ENCODE peak calls at places on chromosome 17, in four cellular contexts. O is HEK293T, G is GM12878, I is K562. B is an unnamed sample.

GRCh38 chr17:69170377-69170776 is 28.7 kb upstream of the ABCA6 start:
- DNase-seq in G (no peak), I (peak), O (no peak), B (no peak)

GRCh38 chr17:66960623-66961022 is 3.9 kb upstream of the CACNG4 start:
- DNase-seq in O (no peak), I (no peak), G (no peak), B (no peak)

GRCh38 chr17:55843785-55844184 is 92.9 kb downstream of the PCTP start:
- DNase-seq in O (no peak), I (no peak), G (no peak), B (no peak)

GRCh38 chr17:32819035-32819434 is 57.9 kb downstream of the MYO1D start:
- DNase-seq in I (peak), G (no peak), O (no peak), B (no peak)

GRCh38 chr17:36994438-36994837 is 45.7 kb downstream of the AATF start:
- DNase-seq in I (no peak), O (no peak), G (no peak), B (no peak)

GRCh38 chr17:43401293-43401692 is 2.5 kb downstream of the ARL4D start:
- DNase-seq in O (no peak), I (no peak), G (no peak), B (no peak)

GRCh38 chr17:17935321-17936271 is 36.6 kb downstream of the TOM1L2 start:
- DNase-seq in I (no peak), O (no peak), G (no peak), B (peak)

GRCh38 chr17:3558603-3559269 is 1.1 kb upstream of the TRPV3 start:
- DNase-seq in O (no peak), G (peak), I (no peak), B (no peak)

GRCh38 chr17:6456914-6457687 is 12.8 kb downstream of the PIMREG start:
- DNase-seq in G (no peak), O (no peak), I (peak), B (peak)

GRCh38 chr17:71530227-71530626 is 590.6 kb upstream of the SOX9 start:
- DNase-seq in O (no peak), G (no peak), I (no peak), B (no peak)

GRCh38 chr17:69059458-69060205 is 1.1 kb downstream of the ABCA9 start:
- DNase-seq in O (no peak), G (no peak), I (no peak), B (no peak)

GRCh38 chr17:33106525-33107162 is 115.0 kb downstream of the SPACA3 start:
- DNase-seq in O (no peak), G (no peak), I (no peak), B (no peak)

GRCh38 chr17:76922967-76923366 is 54.8 kb downstream of the MGAT5B start:
- DNase-seq in O (no peak), I (no peak), G (no peak), B (no peak)

GRCh38 chr17:49557204-49558024 is 18.3 kb upstream of the NXPH3 start:
- DNase-seq in I (peak), G (no peak), O (peak), B (peak)

GRCh38 chr17:263271-263670 is 81.8 kb upstream of the DOC2B start:
- DNase-seq in G (no peak), I (no peak), O (no peak), B (no peak)

GRCh38 chr17:4696432-4696796 is 7.5 kb downstream of the PELP1 start:
- DNase-seq in G (peak), I (no peak), O (no peak), B (no peak)

GRCh38 chr17:46770818-46771600 is 47.5 kb downstream of the WNT3 start:
- DNase-seq in G (no peak), I (peak), O (peak), B (peak)

GRCh38 chr17:41527076-41528023 is 758 bp downstream of the KRT19 start:
- DNase-seq in O (no peak), I (peak), G (no peak), B (no peak)

GRCh38 chr17:56679148-56679766 is 85.8 kb downstream of the NOG start:
- DNase-seq in G (no peak), O (peak), I (peak), B (peak)

GRCh38 chr17:2277430-2278170 is 26.0 kb downstream of the SMG6 start:
- DNase-seq in G (no peak), O (no peak), I (no peak), B (no peak)

GRCh38 chr17:2283302-2283701 is 20.3 kb downstream of the SMG6 start:
- DNase-seq in I (no peak), O (no peak), G (no peak), B (no peak)

GRCh38 chr17:2279707-2280106 is 23.9 kb downstream of the SMG6 start:
- DNase-seq in G (no peak), I (no peak), O (no peak), B (no peak)

GRCh38 chr17:2282297-2282873 is 21.2 kb downstream of the SMG6 start:
- DNase-seq in I (peak), O (peak), G (no peak), B (peak)
- TF ChIP-seq FOXK2 in I (peak), O (no peak), G (no peak), B (no peak)

GRCh38 chr17:81198826-81199481 is 23.8 kb downstream of the CEP131 start:
- DNase-seq in I (no peak), G (no peak), O (no peak), B (no peak)
- TF ChIP-seq FOXK2 in I (no peak), G (no peak), O (no peak), B (no peak)

GRCh38 chr17:83173997-83174858 is 94.8 kb downstream of the METRNL start:
- DNase-seq in O (no peak), G (no peak), I (no peak), B (peak)

GRCh38 chr17:83176956-83177583 is 97.7 kb downstream of the METRNL start:
- DNase-seq in G (no peak), I (no peak), O (no peak), B (no peak)

GRCh38 chr17:83174859-83175550 is 95.6 kb downstream of the METRNL start:
- DNase-seq in G (no peak), I (no peak), O (no peak), B (no peak)

GRCh38 chr17:83176272-83176955 is 97.0 kb downstream of the METRNL start:
- DNase-seq in I (no peak), O (no peak), G (no peak), B (no peak)

DNA sequence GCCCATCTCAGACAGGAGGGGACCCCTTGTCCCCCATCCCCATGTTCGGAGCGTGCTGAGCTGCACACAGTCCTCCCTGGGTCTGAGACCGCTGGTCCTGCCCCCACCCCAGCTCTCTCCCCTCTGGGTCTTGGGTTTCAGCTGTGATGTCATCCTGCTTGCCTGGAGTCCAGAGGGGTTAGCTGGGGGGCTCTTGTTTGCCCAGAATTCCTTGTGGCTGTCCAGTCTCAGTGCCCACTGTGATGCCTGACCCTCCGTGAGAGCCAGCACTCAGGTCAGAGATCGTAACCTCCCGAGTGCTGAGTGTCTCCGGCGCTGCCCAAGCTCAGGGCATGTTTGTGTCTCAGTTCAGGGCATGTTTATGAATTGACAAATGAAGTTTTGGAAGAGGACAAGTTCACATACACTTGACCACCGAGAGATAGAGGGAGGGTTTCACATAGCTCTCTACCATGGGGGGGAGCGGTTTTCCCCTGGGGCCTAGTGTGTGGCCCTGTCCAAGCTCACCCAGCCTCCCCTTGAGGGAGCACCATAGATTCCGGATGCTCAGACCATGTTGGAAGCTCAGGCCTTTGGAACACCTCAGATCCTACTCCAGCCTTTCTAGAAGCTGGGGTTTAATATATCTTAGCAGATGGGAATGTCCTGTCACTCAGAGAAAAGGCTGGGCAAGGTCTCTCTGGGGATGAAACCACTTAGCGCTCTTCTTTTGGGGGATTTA is 96.3 kb downstream of the METRNL start:
- DNase-seq in G (no peak), O (no peak), I (no peak), B (no peak)
- TF ChIP-seq FOXK2 in G (no peak), O (no peak), I (no peak), B (no peak)

DNA sequence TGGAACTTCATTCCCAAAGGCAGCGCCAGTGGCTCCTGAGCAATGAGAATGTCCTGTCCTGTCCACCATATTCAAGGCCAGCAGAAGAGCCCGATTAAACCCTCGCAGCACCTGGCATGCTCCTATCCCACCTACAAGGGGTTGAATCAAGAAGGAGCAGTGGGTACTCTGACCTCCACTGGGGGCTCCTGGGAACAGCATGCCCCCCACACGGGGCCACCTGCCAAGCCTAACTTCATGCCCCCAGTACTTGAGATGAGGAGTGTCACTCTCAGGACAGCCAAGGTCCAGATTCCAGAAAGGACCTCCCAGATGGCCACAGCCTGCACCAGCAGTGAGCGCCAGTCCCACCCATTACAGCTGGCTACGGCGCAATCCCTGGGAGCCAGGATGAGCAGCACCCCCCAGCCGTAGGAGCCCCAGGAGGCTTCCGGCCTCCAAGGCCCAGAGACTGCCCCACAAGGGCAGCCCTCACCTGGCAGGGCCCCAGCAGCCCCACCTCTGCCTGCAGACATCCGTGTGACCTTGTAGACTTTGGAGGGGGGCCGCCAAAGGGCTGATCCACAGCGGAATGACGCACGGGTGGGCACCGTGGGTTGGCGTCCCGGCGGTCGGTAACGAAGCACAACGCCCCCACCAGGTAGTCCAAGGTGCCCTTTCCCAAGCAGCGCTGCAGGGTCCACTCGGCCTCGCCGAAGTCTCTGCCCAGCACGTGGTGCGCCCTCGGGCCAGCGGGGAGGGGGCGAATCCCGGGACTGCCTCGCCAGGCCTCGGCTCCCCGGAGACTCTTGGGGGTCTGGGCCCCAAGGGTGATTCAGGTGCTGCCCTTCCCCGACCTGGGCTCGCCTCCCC is 1.0 kb upstream of the MPDU1 start:
- DNase-seq in I (no peak), G (no peak), O (no peak), B (no peak)
- TF ChIP-seq FOXK2 in I (no peak), G (no peak), O (no peak), B (no peak)

DNA sequence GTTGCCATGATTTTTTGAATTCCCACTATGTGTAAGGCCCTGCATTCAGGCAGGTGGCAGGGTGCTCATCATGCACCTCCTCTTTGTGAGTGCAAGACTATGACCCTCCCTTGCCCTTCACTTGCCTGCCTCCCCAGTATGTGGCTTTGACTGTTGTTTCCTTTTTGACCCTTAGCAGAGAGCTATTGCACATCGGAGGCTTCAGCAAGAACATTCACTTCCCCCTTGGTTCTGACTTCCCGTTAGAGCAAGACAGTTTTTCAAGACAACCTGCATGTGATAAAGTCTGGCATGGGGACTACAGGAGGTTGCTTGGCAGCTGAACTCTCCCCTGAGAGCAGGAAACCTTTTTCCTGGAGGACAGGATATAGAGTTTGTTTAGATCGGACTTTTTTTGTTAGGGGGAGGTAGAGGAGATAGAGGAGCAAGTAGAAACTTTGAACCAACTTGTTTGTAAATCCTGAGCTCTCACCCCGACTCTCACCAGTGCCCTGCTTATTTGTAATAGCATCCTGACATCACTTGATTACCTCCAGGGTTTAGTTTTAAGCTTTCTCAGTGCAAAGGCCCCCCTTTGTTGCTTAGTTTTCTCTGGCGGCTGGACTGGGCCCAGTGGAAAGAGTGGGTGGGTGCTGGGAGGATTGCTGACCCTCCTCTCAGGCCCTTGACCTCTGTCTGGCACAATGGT is 34.3 kb downstream of the LIMD2 start:
- DNase-seq in O (no peak), I (no peak), G (peak), B (no peak)
- TF ChIP-seq FOXK2 in O (no peak), I (no peak), G (no peak), B (no peak)

GRCh38 chr17:12047977-12048376 is 27.3 kb downstream of the MAP2K4 start:
- DNase-seq in I (peak), O (no peak), G (no peak), B (no peak)
- TF ChIP-seq FOXK2 in I (no peak), O (no peak), G (no peak), B (no peak)

DNA sequence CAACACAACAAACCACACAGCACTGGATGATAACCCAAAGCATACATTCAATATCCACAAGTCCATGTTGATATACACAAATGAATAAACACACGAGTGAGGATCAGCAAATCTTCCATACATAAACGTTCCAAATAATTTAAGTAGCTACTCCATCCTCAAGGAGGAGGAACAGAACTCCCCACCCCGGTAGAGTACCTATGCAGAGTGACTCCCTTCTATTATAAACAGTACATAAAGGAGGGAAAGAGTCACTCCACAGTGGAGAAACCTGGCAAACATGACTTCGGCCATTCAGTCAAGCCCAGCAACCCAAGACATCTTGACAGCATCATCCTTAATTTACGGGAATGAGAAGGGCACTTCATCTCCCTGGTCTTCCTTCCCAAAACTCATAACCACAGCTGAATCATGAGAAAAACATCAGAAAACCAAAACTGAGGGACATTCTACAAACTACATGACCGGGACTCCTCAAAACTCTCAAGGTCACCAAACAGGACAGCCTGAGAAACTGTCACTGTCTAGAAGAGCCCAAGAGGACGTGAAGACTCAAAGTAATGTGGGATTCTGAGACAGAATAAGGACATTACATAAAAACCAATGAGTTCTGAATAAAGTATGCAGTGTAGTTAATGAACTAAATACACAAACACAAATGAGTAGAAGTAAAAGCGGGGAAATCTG is 5.6 kb downstream of the USP22 start:
- DNase-seq in I (no peak), O (no peak), G (no peak), B (no peak)
- TF ChIP-seq FOXK2 in I (no peak), O (no peak), G (no peak), B (no peak)

GRCh38 chr17:35185849-35186248 is 8.3 kb downstream of the SLC35G3 start:
- DNase-seq in O (no peak), I (no peak), G (peak), B (no peak)
- TF ChIP-seq FOXK2 in O (no peak), I (no peak), G (no peak), B (no peak)

GRCh38 chr17:12625092-12625491 is 40.6 kb upstream of the MYOCD start:
- DNase-seq in I (no peak), G (no peak), O (no peak), B (no peak)
- TF ChIP-seq FOXK2 in I (no peak), G (no peak), O (no peak), B (no peak)

B was measured in HepG2.